ENCODE peak calls at places on chromosomes 4 and X, in seven cellular contexts. S, Q, Z, V, F, Y and J are unnamed samples.
A peak's percentile ranks its signal among the peaks of the same experiment; 100 is the strongest.

GRCh38 chrX:123590842-123591491 is 141.9 kb downstream of the THOC2 start:
- DNase-seq in V (no peak), Q (peak; percentile 77), S (no peak), Z (no peak), F (peak; percentile 78), Y (no peak), J (no peak)

GRCh38 chr4:74999714-75000309 is 66.9 kb downstream of the PARM1 start:
- DNase-seq in Y (no peak), S (no peak), F (no peak), V (no peak), Q (no peak), Z (no peak), J (no peak)

GRCh38 chr4:75598390-75598789 is 31.9 kb downstream of the CDKL2 start:
- DNase-seq in F (peak; percentile 37), V (no peak), Z (no peak), Q (peak; percentile 38), Y (peak; percentile 5), S (no peak), J (no peak)

GRCh38 chr4:891747-892146 is 40.4 kb downstream of the GAK start:
- DNase-seq in Y (no peak), S (no peak), V (no peak), Q (no peak), F (no peak), Z (no peak), J (no peak)

GRCh38 chr4:42878868-42879267 is 13.6 kb upstream of the GRXCR1 start:
- DNase-seq in Z (no peak), Y (no peak), V (no peak), Q (no peak), F (no peak), S (no peak), J (no peak)

GRCh38 chr4:104897297-104897645 is 249.4 kb upstream of the TET2 start:
- DNase-seq in F (peak; percentile 50), V (no peak), Q (no peak), Z (no peak), Y (no peak), S (no peak), J (no peak)

GRCh38 chr4:170008376-170008775 is 17.8 kb downstream of the MFAP3L start:
- DNase-seq in Q (peak; percentile 26), S (no peak), Y (no peak), V (no peak), Z (no peak), F (peak; percentile 7), J (no peak)

GRCh38 chr4:41142356-41142755 is 72.0 kb downstream of the APBB2 start:
- DNase-seq in Z (no peak), V (peak; percentile 33), S (no peak), Y (no peak), F (no peak), Q (no peak), J (no peak)

GRCh38 chr4:137307806-137308205 is 224.5 kb downstream of the PCDH18 start:
- DNase-seq in Z (no peak), S (no peak), Q (peak; percentile 16), V (peak; percentile 26), F (peak; percentile 52), Y (peak; percentile 60), J (no peak)

GRCh38 chrX:120504569-120504968 is 35.5 kb upstream of the LAMP2 start:
- DNase-seq in S (no peak), Y (no peak), F (no peak), V (no peak), Z (no peak), Q (no peak), J (no peak)

GRCh38 chr4:182488886-182489285 is 245.7 kb downstream of the TENM3 start:
- DNase-seq in S (no peak), F (no peak), Y (no peak), Q (no peak), V (no peak), Z (no peak), J (no peak)